ENCODE peak calls at places on chromosome 11, in five cellular contexts. Z is PC-9; K is stimulated activated CD8-positive, alpha-beta memory T cell treated with anti-CD3 and anti-CD28 coated beads, Interleukin-12 subunit alpha, Interleukin-12 subunit beta, amount 100 ng/mL, for 1 hour; Q is HuH-7; U is HEK293T. O is an unnamed sample.

GRCh38 chr11:18352581-18352980 is 30.2 kb downstream of the GTF2H1 start:
- DNase-seq in Z (no peak), K (no peak), Q (no peak), U (no peak), O (no peak)

GRCh38 chr11:37459430-37459829 is 861.4 kb upstream of the RAG2 start:
- DNase-seq in Z (no peak), K (no peak), Q (no peak), U (no peak), O (no peak)

GRCh38 chr11:61815790-61816735 is 740 bp downstream of the FADS1 start:
- DNase-seq in Z (peak), K (no peak), Q (peak), U (peak), O (peak)

GRCh38 chr11:13324709-13325108 is 47.1 kb downstream of the BMAL1 start:
- DNase-seq in Z (no peak), K (no peak), Q (no peak), U (no peak), O (no peak)

GRCh38 chr11:113163291-113164030 is 150.9 kb upstream of the TTC12 start:
- DNase-seq in Z (no peak), K (no peak), Q (no peak), U (no peak), O (no peak)

GRCh38 chr11:45409587-45409986 is 123.4 kb upstream of the SYT13 start:
- DNase-seq in Z (no peak), K (no peak), Q (no peak), U (no peak), O (no peak)

GRCh38 chr11:69934861-69935494 is 115.8 kb upstream of the FGF3 start:
- DNase-seq in Z (peak), K (no peak), Q (no peak), U (no peak), O (peak)

GRCh38 chr11:9003573-9004309 is at the start of gene NRIP3:
- DNase-seq in Z (no peak), K (peak), Q (peak), U (peak), O (peak)

GRCh38 chr11:64768300-64768694 is 8.5 kb upstream of the PYGM start:
- DNase-seq in Z (no peak), K (no peak), Q (no peak), U (no peak), O (no peak)

GRCh38 chr11:124483422-124483821 is 37.9 kb upstream of the OR8B8 start:
- DNase-seq in Z (no peak), K (no peak), Q (no peak), U (no peak), O (no peak)

GRCh38 chr11:63770763-63771162 is 2.2 kb upstream of the ZFTA start:
- DNase-seq in Z (no peak), K (no peak), Q (no peak), U (no peak), O (no peak)

GRCh38 chr11:120590472-120590871 is 78.9 kb downstream of the GRIK4 start:
- DNase-seq in Z (no peak), K (no peak), Q (no peak), U (no peak), O (no peak)

GRCh38 chr11:36069576-36070214 is 125.8 kb downstream of the LDLRAD3 start:
- DNase-seq in Z (no peak), K (no peak), Q (no peak), U (no peak), O (no peak)

GRCh38 chr11:28460348-28460747 is 352.2 kb downstream of the METTL15 start:
- DNase-seq in Z (no peak), K (no peak), Q (no peak), U (no peak), O (no peak)

GRCh38 chr11:71373791-71374454 is 74.3 kb downstream of the DHCR7 start:
- DNase-seq in Z (no peak), K (no peak), Q (no peak), U (no peak), O (no peak)